ENCODE peak calls at places on chromosomes 11 and 22, in seven cellular contexts. Y is adipocyte, U is neuronal stem cell, E is tibial artery, A is lower lobe of right lung, C is tibial nerve, Q is fibroblast of lung. Z is an unnamed sample.

GRCh38 chr11:102109896-102110760 is at the start of gene YAP1:
- DNase-seq in Y (peak; percentile 95), U (peak; percentile 94), E (peak; percentile 87), A (peak; percentile 90), C (peak; percentile 71), Q (peak; percentile 97), Z (peak; percentile 92)

GRCh38 chr22:46098525-46099475 is 51.5 kb upstream of the PPARA start:
- DNase-seq in Y (no peak), U (no peak), E (no peak), A (no peak), C (no peak), Q (no peak), Z (no peak)

GRCh38 chr11:10317776-10318526 is 13.1 kb downstream of the ADM start:
- DNase-seq in Y (no peak), U (no peak), E (no peak), A (no peak), C (no peak), Q (no peak), Z (peak; percentile 75)

GRCh38 chr11:121383726-121384125 is 68.4 kb upstream of the SORL1 start:
- DNase-seq in Y (no peak), U (no peak), E (no peak), A (no peak), C (no peak), Q (peak; percentile 2), Z (no peak)

GRCh38 chr11:102239906-102240305 is 77.4 kb upstream of the BIRC3 start:
- DNase-seq in Y (no peak), U (no peak), E (no peak), A (no peak), C (no peak), Q (no peak), Z (no peak)

GRCh38 chr11:36251716-36252307 is 37.4 kb downstream of the COMMD9 start:
- DNase-seq in Y (no peak), U (no peak), E (no peak), A (no peak), C (no peak), Q (no peak), Z (no peak)

GRCh38 chr22:23061471-23062280 is 8.6 kb upstream of the GNAZ start:
- DNase-seq in Y (no peak), U (no peak), E (peak; percentile 13), A (peak; percentile 32), C (no peak), Q (no peak), Z (peak; percentile 23)

GRCh38 chr11:36150986-36151385 is 138.2 kb downstream of the COMMD9 start:
- DNase-seq in Y (peak; percentile 15), U (no peak), E (no peak), A (no peak), C (no peak), Q (peak; percentile 43), Z (no peak)

GRCh38 chr11:132158696-132159095 is 788.3 kb downstream of the NTM start:
- DNase-seq in Y (peak; percentile 17), U (no peak), E (no peak), A (no peak), C (no peak), Q (peak; percentile 55), Z (no peak)

GRCh38 chr11:80281194-80281593 is 840.4 kb upstream of the TENM4 start:
- DNase-seq in Y (no peak), U (no peak), E (no peak), A (no peak), C (no peak), Q (no peak), Z (no peak)

GRCh38 chr11:115201121-115201792 is 303.0 kb downstream of the CADM1 start:
- DNase-seq in Y (no peak), U (no peak), E (no peak), A (no peak), C (no peak), Q (peak; percentile 99), Z (no peak)

GRCh38 chr22:45400046-45400445 is 13.4 kb downstream of the SMC1B start:
- DNase-seq in Y (no peak), U (no peak), E (no peak), A (no peak), C (no peak), Q (no peak), Z (no peak)

GRCh38 chr22:23500508-23501208 is 79.4 kb downstream of the IGLL1 start:
- DNase-seq in Y (no peak), U (no peak), E (no peak), A (peak; percentile 24), C (no peak), Q (no peak), Z (no peak)

GRCh38 chr22:30210235-30210831 is 36.2 kb downstream of the LIF start:
- DNase-seq in Y (no peak), U (no peak), E (no peak), A (no peak), C (no peak), Q (peak; percentile 90), Z (no peak)

GRCh38 chr11:7597620-7598019 is 75.7 kb downstream of the CYB5R2 start:
- DNase-seq in Y (no peak), U (no peak), E (no peak), A (peak; percentile 72), C (no peak), Q (no peak), Z (peak; percentile 69)

GRCh38 chr22:29000641-29001040 is 61.0 kb downstream of the C22orf31 start:
- DNase-seq in Y (no peak), U (no peak), E (no peak), A (no peak), C (no peak), Q (no peak), Z (no peak)

GRCh38 chr11:134383576-134384221 is 28.3 kb downstream of the B3GAT1 start:
- DNase-seq in Y (no peak), U (no peak), E (no peak), A (no peak), C (no peak), Q (no peak), Z (no peak)

GRCh38 chr11:63564785-63565350 is 1.7 kb upstream of the PLAAT2 start:
- DNase-seq in Y (no peak), U (no peak), E (no peak), A (peak; percentile 65), C (no peak), Q (no peak), Z (peak; percentile 80)

GRCh38 chr11:11789735-11790369 is 51.9 kb upstream of the USP47 start:
- DNase-seq in Y (peak; percentile 18), U (no peak), E (no peak), A (no peak), C (peak; percentile 24), Q (peak; percentile 8), Z (no peak)

GRCh38 chr11:132943737-132944556 is 588.4 kb downstream of the OPCML start:
- DNase-seq in Y (peak; percentile 63), U (peak; percentile 27), E (no peak), A (no peak), C (no peak), Q (peak; percentile 11), Z (no peak)

GRCh38 chr22:48902001-48902869 is 925.4 kb downstream of the BRD1 start:
- DNase-seq in Y (no peak), U (no peak), E (no peak), A (no peak), C (no peak), Q (no peak), Z (no peak)

GRCh38 chr11:124900464-124900863 is 2.8 kb upstream of the ROBO4 start:
- DNase-seq in Y (peak; percentile 79), U (no peak), E (peak; percentile 46), A (no peak), C (peak; percentile 5), Q (peak; percentile 89), Z (no peak)

GRCh38 chr11:66745356-66746235 is 16.6 kb upstream of the SPTBN2 start:
- DNase-seq in Y (peak; percentile 19), U (no peak), E (no peak), A (peak; percentile 66), C (no peak), Q (no peak), Z (peak; percentile 86)

DNA sequence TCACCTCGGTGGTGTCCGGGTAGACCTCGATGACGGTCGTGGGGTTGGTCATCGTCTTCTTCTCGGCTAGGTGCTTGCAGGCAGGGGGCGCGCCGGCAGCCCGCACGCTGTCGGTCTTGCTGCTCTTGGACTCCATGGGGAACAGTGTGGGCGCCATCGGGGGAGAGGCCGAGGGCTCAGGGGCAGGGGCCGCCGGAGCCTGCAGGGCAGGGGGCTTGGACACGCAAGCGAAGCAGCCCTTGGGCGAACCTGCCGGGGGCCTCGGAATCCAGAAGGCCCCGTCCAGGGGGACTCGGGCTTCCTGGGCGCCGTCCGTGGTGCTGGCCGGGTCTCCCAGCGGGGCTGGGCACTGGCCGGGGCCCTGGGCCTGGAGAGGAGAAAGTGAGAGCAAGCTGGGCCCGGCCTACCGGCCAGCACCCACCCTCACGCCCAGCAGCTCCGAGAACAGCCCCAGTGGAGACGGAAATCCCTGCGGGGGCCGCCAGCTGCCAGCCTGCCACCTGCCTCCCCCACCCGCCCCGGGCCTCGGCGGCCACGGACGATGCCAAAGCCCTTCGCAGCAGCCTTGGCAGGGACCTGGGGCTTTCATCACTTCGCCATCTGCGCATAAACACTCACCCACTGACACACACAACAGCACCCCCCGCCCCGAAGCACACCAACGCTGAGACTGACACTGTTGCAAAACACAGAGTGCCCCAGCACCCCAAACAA is 2.5 kb downstream of the IFITM10 start:
- DNase-seq in Y (no peak), U (no peak), E (no peak), A (no peak), C (no peak), Q (no peak), Z (no peak)
- H3K4me3 ChIP-seq in Y (peak overlapping the region; percentile 79), U (peak overlapping the region; percentile 67), E (peak overlapping the region; percentile 85), A (peak overlapping the region; percentile 30), C (peak overlapping the region; percentile 23), Q (peak overlapping the region; percentile 41), Z (peak overlapping the region; percentile 41)

DNA sequence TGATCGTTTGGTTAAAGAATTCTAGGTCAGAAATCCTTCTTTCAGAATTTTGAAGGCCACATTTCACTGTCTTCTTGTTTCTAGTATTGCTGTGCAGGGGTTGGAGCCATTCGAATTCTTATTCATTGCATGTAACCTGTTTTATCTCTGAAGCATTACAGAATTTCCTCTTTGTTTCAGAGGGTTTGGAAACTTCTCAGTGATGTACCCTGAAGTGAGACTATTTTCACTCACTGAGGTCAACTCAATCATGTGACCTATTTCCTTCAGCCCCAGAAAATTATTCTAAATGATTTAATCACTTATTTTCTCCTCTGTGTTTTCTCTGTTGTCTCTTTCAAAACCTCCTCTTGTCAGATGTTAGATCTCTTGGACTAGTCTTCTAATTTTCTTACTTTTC is 147.8 kb downstream of the ENTHD1 start:
- DNase-seq in Y (no peak), U (no peak), E (no peak), A (no peak), C (no peak), Q (no peak), Z (no peak)
- H3K27me3 ChIP-seq in Y (peaks cover 51% of the 10 kb centered on the region), U (no peaks in the 10 kb centered on the region), E (no peaks in the 10 kb centered on the region), A (no peaks in the 10 kb centered on the region), C (peaks cover 4% of the 10 kb centered on the region), Q (peaks cover 2% of the 10 kb centered on the region), Z (no peaks in the 10 kb centered on the region)

GRCh38 chr11:34461215-34461614 is 22.5 kb downstream of the CAT start:
- DNase-seq in Y (no peak), U (no peak), E (no peak), A (no peak), C (no peak), Q (no peak), Z (no peak)
- H3K4me3 ChIP-seq in Y (no peak overlapping the region), U (no peak overlapping the region), E (no peak overlapping the region), A (no peak overlapping the region), C (no peak overlapping the region), Q (no peak overlapping the region), Z (no peak overlapping the region)

DNA sequence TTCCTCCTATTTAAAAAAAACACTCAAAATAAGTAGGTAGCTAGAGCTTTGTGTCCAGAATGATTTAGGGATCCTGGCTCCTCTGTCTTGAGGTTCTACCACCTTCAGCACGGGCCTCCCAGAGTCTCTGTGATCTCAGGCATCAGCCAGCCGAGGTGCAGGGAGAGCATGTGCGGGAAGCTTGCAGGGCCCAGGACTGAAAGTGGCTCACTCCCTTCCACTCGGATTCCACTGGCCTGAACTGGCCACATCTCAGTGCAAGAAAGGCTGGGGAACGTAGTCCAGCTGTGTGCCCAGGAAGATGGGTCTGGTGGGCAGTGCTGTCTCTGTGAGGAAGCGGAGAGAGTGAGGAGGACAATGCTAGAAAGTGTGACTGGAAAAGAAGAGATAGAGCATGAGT is 68.3 kb upstream of the MYOD1 start:
- DNase-seq in Y (no peak), U (no peak), E (no peak), A (no peak), C (no peak), Q (no peak), Z (no peak)
- H3K27me3 ChIP-seq in Y (peaks cover 23% of the 10 kb centered on the region), U (no peaks in the 10 kb centered on the region), E (no peaks in the 10 kb centered on the region), A (peaks cover 17% of the 10 kb centered on the region), C (no peaks in the 10 kb centered on the region), Q (no peaks in the 10 kb centered on the region), Z (no peaks in the 10 kb centered on the region)

Z was measured in Peyer's patch.